ENCODE peak calls at places on chromosomes 7 and 10, in four cellular contexts. W is HepG2, L is GM12878, Z is K562. E is an unnamed sample.

GRCh38 chr10:49571419-49571818 is 32.5 kb upstream of the ERCC6 start:
- DNase-seq in W (no peak), Z (peak), L (no peak), E (no peak)

GRCh38 chr7:126499481-126499880 is 753.3 kb downstream of the GRM8 start:
- DNase-seq in W (no peak), Z (no peak), L (no peak), E (no peak)

GRCh38 chr10:75452997-75453396 is 21.6 kb downstream of the LRMDA start:
- DNase-seq in Z (no peak), L (no peak), W (no peak), E (no peak)

GRCh38 chr7:105106473-105106872 is 92.5 kb downstream of the KMT2E start:
- DNase-seq in W (no peak), Z (no peak), L (no peak), E (no peak)

GRCh38 chr10:47346572-47347302 is 1.4 kb upstream of the RBP3 start:
- DNase-seq in W (no peak), Z (no peak), L (no peak), E (no peak)

GRCh38 chr7:158028290-158028941 is 559.2 kb downstream of the PTPRN2 start:
- DNase-seq in L (no peak), W (peak), Z (no peak), E (no peak)

GRCh38 chr7:18421297-18422004 is 74.1 kb upstream of the HDAC9 start:
- DNase-seq in Z (no peak), W (no peak), L (no peak), E (no peak)

GRCh38 chr10:86647773-86648705 is 6.3 kb upstream of the OPN4 start:
- DNase-seq in Z (no peak), W (no peak), L (no peak), E (no peak)

GRCh38 chr7:142894886-142895593 is 9.5 kb upstream of the TRPV6 start:
- DNase-seq in W (no peak), L (no peak), Z (no peak), E (no peak)

GRCh38 chr10:34728361-34728760 is 86.7 kb downstream of the PARD3 start:
- DNase-seq in W (no peak), L (no peak), Z (no peak), E (no peak)

GRCh38 chr10:34723746-34724145 is 91.3 kb downstream of the PARD3 start:
- DNase-seq in L (no peak), Z (peak), W (peak), E (no peak)

GRCh38 chr10:34727595-34728033 is 87.5 kb downstream of the PARD3 start:
- DNase-seq in Z (no peak), W (peak), L (no peak), E (peak)

GRCh38 chr10:34729619-34730018 is 85.5 kb downstream of the PARD3 start:
- DNase-seq in Z (no peak), L (no peak), W (no peak), E (no peak)

GRCh38 chr10:34726862-34727261 is 88.2 kb downstream of the PARD3 start:
- DNase-seq in Z (no peak), W (no peak), L (no peak), E (no peak)
- TF ChIP-seq CBFB in Z (no peak), W (no peak), L (no peak), E (no peak)

DNA sequence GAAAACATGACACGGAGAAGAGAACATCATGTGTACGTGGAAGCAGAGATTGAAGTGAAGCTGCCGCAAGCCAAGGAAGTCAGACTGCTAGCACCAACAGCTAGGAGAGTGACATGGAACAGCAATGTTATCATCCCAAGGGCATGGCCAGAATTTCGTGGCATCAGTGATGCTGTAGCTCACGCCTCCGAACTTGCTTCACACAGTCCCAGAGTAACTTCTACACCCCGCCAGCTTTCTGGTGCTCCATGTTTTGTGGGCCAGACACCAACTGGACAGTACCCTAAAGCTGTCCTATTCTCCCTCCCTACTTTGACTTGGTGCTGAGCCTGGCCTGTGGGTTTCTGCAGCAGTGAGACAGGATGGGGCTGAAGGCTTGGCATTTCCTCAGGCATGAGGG is 33.0 kb upstream of the EMX2 start:
- DNase-seq in W (no peak), L (no peak), Z (no peak), E (no peak)
- TF ChIP-seq ATF2 in W (no peak), L (no peak), Z (no peak), E (no peak)

GRCh38 chr10:79111427-79111826 is 42.7 kb downstream of the ZMIZ1 start:
- DNase-seq in W (peak), Z (no peak), L (no peak), E (no peak)
- TF ChIP-seq CBFB in W (no peak), Z (no peak), L (no peak), E (no peak)

DNA sequence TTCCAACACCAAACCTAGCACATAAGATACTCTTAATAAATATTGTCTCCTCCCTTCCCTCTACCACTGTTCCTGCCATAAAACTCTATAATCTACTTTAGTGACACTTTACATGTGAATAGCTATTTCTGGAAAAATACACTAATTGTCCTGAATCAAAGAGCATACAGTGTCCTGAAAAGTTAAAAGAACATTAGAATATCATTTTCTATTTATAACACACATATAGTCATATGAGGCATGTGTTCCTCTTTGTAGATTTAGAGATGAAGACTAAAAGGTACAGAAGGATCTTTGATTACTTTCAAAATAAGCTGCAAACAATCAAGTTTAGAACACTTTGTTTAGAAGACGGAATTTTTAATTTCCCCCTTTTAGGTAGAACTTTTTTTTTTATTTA is 13.6 kb downstream of the NCOA4 start:
- DNase-seq in W (no peak), Z (no peak), L (no peak), E (no peak)
- TF ChIP-seq ATF2 in W (no peak), Z (no peak), L (no peak), E (no peak)

DNA sequence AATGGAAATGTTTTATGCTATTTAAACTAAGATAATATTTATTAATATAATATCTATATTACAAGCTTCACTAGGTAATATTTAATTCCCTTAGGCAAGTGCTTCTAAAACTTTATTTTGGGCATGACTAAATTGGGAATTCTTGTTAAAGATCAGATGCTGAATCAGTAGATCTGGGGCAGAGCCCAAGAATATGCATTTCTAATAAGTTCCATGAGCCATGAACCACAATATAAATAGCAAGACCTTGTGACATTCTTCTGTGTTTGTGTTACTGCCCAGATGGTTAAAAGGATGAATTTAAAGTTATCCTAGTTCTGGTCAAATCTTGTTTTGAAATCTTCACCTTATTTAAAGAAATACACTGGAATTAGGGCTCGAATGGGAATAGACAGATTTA is 258.4 kb upstream of the CACNA2D1 start:
- DNase-seq in W (no peak), L (no peak), Z (no peak), E (no peak)
- TF ChIP-seq CBFB in W (no peak), L (no peak), Z (no peak), E (no peak)

GRCh38 chr7:41691286-41691966 is 11.5 kb downstream of the INHBA start:
- DNase-seq in Z (no peak), L (no peak), W (no peak), E (no peak)

GRCh38 chr7:41694490-41694889 is 8.4 kb downstream of the INHBA start:
- DNase-seq in W (no peak), L (no peak), Z (no peak), E (no peak)

GRCh38 chr7:41695661-41696322 is 7.1 kb downstream of the INHBA start:
- DNase-seq in L (no peak), W (no peak), Z (no peak), E (no peak)

GRCh38 chr7:41696323-41696916 is 6.5 kb downstream of the INHBA start:
- DNase-seq in L (no peak), W (peak), Z (peak), E (peak)

DNA sequence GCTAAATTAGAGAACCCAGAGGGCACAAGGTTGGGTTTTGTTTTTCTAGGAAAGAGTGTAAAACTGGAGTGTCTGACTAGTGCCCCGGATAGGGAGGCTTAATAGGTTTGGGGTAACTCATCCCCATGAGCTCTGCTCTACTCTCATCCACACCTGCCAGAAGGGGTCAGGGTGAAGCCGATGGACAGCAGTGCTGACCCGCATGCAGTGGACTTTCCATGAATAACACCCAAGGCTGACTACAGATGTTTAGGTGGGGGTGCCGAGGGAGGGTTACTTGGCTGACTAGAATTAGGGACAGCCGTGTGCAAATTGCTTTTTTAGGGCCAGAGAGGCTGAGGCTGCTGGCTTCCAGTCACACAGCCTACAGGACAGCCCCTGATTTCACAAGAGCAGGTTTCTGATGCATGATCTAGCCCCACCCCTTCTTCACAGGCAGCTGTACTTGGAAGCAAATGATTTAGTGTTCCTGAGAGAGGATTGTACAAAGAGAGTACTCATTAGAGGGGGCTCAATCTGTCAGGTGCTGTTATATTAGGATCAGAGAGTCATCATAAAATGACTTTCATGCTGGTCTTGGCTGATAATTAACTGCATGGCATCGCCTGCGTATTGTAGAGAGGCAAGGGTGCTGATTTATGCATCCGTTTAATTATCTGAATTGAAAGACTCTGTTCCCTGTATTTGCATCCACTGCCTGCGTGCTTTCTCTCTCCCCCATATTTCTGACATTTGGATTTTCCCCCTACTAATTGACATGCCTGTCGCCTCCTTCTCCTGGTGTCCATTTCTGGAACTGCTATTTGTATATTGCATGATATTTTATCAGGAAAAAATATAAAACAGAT is 9.5 kb downstream of the INHBA start:
- DNase-seq in W (no peak), Z (no peak), L (no peak), E (no peak)
- TF ChIP-seq ATF2 in W (no peak), Z (no peak), L (no peak), E (no peak)

GRCh38 chr10:88118769-88119559 is 255.5 kb downstream of the PTEN start:
- DNase-seq in L (no peak), W (no peak), Z (no peak), E (no peak)
- TF ChIP-seq CBFB in L (no peak), W (no peak), Z (no peak), E (no peak)

GRCh38 chr10:66642217-66642616 is 283.6 kb upstream of the LRRTM3 start:
- DNase-seq in L (no peak), Z (no peak), W (no peak), E (no peak)
- TF ChIP-seq ATF2 in L (no peak), Z (no peak), W (no peak), E (no peak)

GRCh38 chr7:147879116-147879750 is 711.3 kb upstream of the C7orf33 start:
- DNase-seq in Z (no peak), L (no peak), W (no peak), E (no peak)
- TF ChIP-seq CBFB in Z (no peak), L (no peak), W (no peak), E (no peak)

GRCh38 chr7:6691103-6691502 is 15.6 kb downstream of the ZNF12 start:
- DNase-seq in W (no peak), L (no peak), Z (no peak), E (no peak)

DNA sequence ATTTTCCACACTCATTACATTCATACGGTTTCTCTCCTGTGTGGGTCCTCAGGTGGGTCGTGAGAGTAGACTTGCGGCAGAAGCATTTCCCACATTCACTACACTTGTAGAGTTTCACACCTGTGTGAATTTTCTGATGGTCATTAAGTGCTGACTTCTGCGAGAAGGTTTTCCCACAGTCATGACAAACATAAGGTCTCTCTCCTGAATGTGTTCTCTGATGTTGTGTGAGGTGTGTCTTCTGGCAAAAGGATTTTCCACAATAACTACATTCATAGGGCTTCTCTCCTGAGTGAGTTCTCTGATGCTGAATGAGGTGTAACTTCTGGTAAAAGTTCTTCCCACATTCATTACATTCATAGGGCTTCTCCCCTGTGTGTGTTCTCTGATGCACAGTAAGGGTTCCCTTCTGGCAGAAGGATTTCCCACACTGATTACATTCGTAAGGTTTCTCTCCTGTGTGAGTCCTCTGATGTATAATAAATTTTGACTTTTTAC is 15.1 kb downstream of the ZNF12 start:
- DNase-seq in W (no peak), L (no peak), Z (no peak), E (no peak)
- TF ChIP-seq ATF2 in W (no peak), L (no peak), Z (no peak), E (no peak)

E was measured in WTC11.